ENCODE peak calls at places on chromosome 19, in seven cellular contexts. I is ovary, O is testis, Y is HCEC 1CT, H is right atrium auricular region, D is NCI-H524, S is K562. J is an unnamed sample.

GRCh38 chr19:14116918-14117578 is 514 bp downstream of the PRKACA start:
- DNase-seq in O (peak), H (no peak), I (peak), Y (no peak), S (peak), D (peak), J (no peak)

GRCh38 chr19:5193192-5193591 is 147.4 kb downstream of the PTPRS start:
- DNase-seq in I (no peak), Y (no peak), H (no peak), S (no peak), D (no peak), O (no peak), J (no peak)

GRCh38 chr19:18847516-18848463 is 16.0 kb downstream of the UPF1 start:
- DNase-seq in I (no peak), O (no peak), H (peak), Y (no peak), D (no peak), S (no peak), J (no peak)

GRCh38 chr19:35293733-35294309 is 1.9 kb downstream of the MAG start:
- DNase-seq in Y (no peak), I (no peak), H (no peak), S (peak), O (no peak), D (no peak), J (no peak)

GRCh38 chr19:51784922-51785690 is 9.9 kb upstream of the FPR3 start:
- DNase-seq in H (peak), O (peak), I (no peak), Y (no peak), S (no peak), D (no peak), J (no peak)

GRCh38 chr19:49427855-49428546 is 2.8 kb downstream of the GFY start:
- DNase-seq in I (no peak), O (no peak), D (peak), S (peak), Y (no peak), H (no peak), J (no peak)

GRCh38 chr19:46081928-46082727 is 41.3 kb upstream of the IGFL4 start:
- DNase-seq in H (no peak), Y (peak), S (peak), O (no peak), D (peak), I (no peak), J (peak)

GRCh38 chr19:13069415-13070369 is 33.0 kb downstream of the LYL1 start:
- DNase-seq in D (no peak), S (peak), H (no peak), I (no peak), O (no peak), Y (no peak), J (no peak)

GRCh38 chr19:17406039-17406886 is 833 bp upstream of the BST2 start:
- DNase-seq in Y (no peak), S (peak), H (no peak), O (no peak), I (no peak), D (no peak), J (no peak)

GRCh38 chr19:3575260-3575741 is 2.6 kb downstream of the HMG20B start:
- DNase-seq in H (no peak), D (peak), Y (no peak), S (no peak), I (no peak), O (peak), J (peak)

GRCh38 chr19:411723-412355 is 2.9 kb upstream of the C2CD4C start:
- DNase-seq in I (no peak), D (no peak), S (no peak), Y (no peak), O (no peak), H (no peak), J (no peak)

GRCh38 chr19:11539495-11540365 is 1.1 kb downstream of the CNN1 start:
- DNase-seq in I (peak), O (peak), H (no peak), Y (no peak), D (no peak), S (peak), J (no peak)

GRCh38 chr19:38392707-38393308 is 4.3 kb downstream of the SPRED3 start:
- DNase-seq in O (no peak), I (no peak), Y (peak), S (peak), H (no peak), D (no peak), J (no peak)

GRCh38 chr19:14782978-14783545 is 4.7 kb upstream of the ADGRE2 start:
- DNase-seq in O (peak), Y (no peak), D (no peak), S (no peak), I (no peak), H (no peak), J (no peak)

GRCh38 chr19:41225238-41226052 is 6.4 kb downstream of the AXL start:
- DNase-seq in I (no peak), O (peak), H (peak), D (no peak), S (peak), Y (peak), J (no peak)

GRCh38 chr19:52200044-52200443 is 10.2 kb downstream of the PPP2R1A start:
- DNase-seq in H (peak), I (no peak), S (no peak), Y (peak), O (peak), D (no peak), J (no peak)

GRCh38 chr19:49581007-49581508 is at the start of gene PRRG2:
- DNase-seq in S (peak), H (no peak), I (no peak), O (no peak), Y (no peak), D (no peak), J (no peak)

GRCh38 chr19:10408511-10409291 is 5.4 kb upstream of the CDC37 start:
- DNase-seq in Y (no peak), O (peak), H (no peak), D (peak), I (no peak), S (no peak), J (no peak)

GRCh38 chr19:48745208-48745995 is 1.3 kb downstream of the IZUMO1 start:
- DNase-seq in Y (peak), S (peak), O (peak), D (peak), I (no peak), H (peak), J (peak)

GRCh38 chr19:48819366-48819816 is 8.6 kb upstream of the BCAT2 start:
- DNase-seq in D (no peak), Y (peak), O (peak), S (no peak), H (peak), I (peak), J (no peak)

GRCh38 chr19:35870798-35871197 is 2.4 kb downstream of the APLP1 start:
- DNase-seq in H (no peak), O (no peak), S (no peak), D (no peak), I (no peak), Y (no peak), J (no peak)

GRCh38 chr19:40744554-40745401 is 5.5 kb downstream of the ACTMAP start:
- DNase-seq in H (no peak), S (peak), O (no peak), I (no peak), Y (no peak), D (no peak), J (no peak)

GRCh38 chr19:45497791-45498190 is 452 bp upstream of the PPM1N start:
- DNase-seq in I (no peak), D (peak), O (no peak), H (no peak), Y (no peak), S (no peak), J (no peak)

GRCh38 chr19:40398417-40399056 is 8.6 kb upstream of the HIPK4 start:
- DNase-seq in D (peak), S (peak), Y (no peak), H (no peak), I (peak), O (peak), J (no peak)

GRCh38 chr19:2761309-2761677 is 21.5 kb upstream of the SLC39A3 start:
- DNase-seq in S (no peak), Y (no peak), I (no peak), O (no peak), H (no peak), D (no peak), J (no peak)

GRCh38 chr19:13887529-13887928 is 10.6 kb downstream of the NANOS3 start:
- DNase-seq in I (no peak), H (no peak), D (no peak), Y (no peak), O (no peak), S (no peak), J (no peak)

GRCh38 chr19:15330801-15331418 is 1.4 kb downstream of the BRD4 start:
- DNase-seq in Y (peak), D (no peak), S (peak), H (no peak), O (peak), I (no peak), J (no peak)

GRCh38 chr19:50558449-50558848 is 9.8 kb downstream of the LRRC4B start:
- DNase-seq in O (no peak), Y (no peak), H (no peak), I (no peak), D (no peak), S (no peak), J (no peak)

GRCh38 chr19:6572217-6572616 is 18.7 kb downstream of the CD70 start:
- DNase-seq in Y (no peak), H (no peak), D (no peak), I (no peak), S (no peak), O (peak), J (no peak)

GRCh38 chr19:10520652-10521318 is 3.5 kb upstream of the S1PR5 start:
- DNase-seq in I (no peak), S (no peak), O (no peak), H (no peak), Y (no peak), D (no peak), J (no peak)

GRCh38 chr19:45676851-45677263 is 8.8 kb downstream of the GIPR start:
- DNase-seq in Y (no peak), I (no peak), O (no peak), D (no peak), H (no peak), S (no peak), J (no peak)

GRCh38 chr19:49056101-49056901 is 1.2 kb downstream of the CGB7 start:
- DNase-seq in I (peak), Y (peak), D (peak), S (peak), O (peak), H (no peak), J (peak)

GRCh38 chr19:50377051-50377441 is 789 bp downstream of the NR1H2 start:
- DNase-seq in Y (no peak), S (peak), D (peak), I (peak), H (no peak), O (peak), J (peak)

GRCh38 chr19:28425431-28425931 is 787.5 kb downstream of the UQCRFS1 start:
- DNase-seq in I (no peak), Y (no peak), S (no peak), D (no peak), O (no peak), H (no peak), J (no peak)